ENCODE peak calls at places on chromosomes 3 and 15, in five cellular contexts. One of them, this sample, is unnamed.

GRCh38 chr3:191320316-191320715 is 8.9 kb upstream of the CCDC50 start:
- DNase-seq in AG04450: no peak
- DNase-seq in upper lobe of left lung: no peak
- DNase-seq in adrenal gland: no peak
- DNase-seq in sigmoid colon: no peak
- DNase-seq in this sample: no peak

GRCh38 chr3:189363856-189364255 is 192.1 kb downstream of the TPRG1 start:
- DNase-seq in adrenal gland: peak; percentile 23
- DNase-seq in AG04450: no peak
- DNase-seq in upper lobe of left lung: no peak
- DNase-seq in sigmoid colon: no peak
- DNase-seq in this sample: no peak

GRCh38 chr3:27633224-27633545 is 88.9 kb downstream of the EOMES start:
- DNase-seq in upper lobe of left lung: peak; percentile 40
- DNase-seq in sigmoid colon: no peak
- DNase-seq in adrenal gland: no peak
- DNase-seq in AG04450: no peak
- DNase-seq in this sample: no peak

GRCh38 chr15:36831125-36831914 is 251.9 kb downstream of the CDIN1 start:
- DNase-seq in sigmoid colon: no peak
- DNase-seq in AG04450: peak; percentile 48
- DNase-seq in adrenal gland: no peak
- DNase-seq in upper lobe of left lung: no peak
- DNase-seq in this sample: no peak

GRCh38 chr15:79193157-79193948 is 89.2 kb upstream of the ANKRD34C start:
- DNase-seq in adrenal gland: no peak
- DNase-seq in sigmoid colon: no peak
- DNase-seq in AG04450: no peak
- DNase-seq in upper lobe of left lung: no peak
- DNase-seq in this sample: no peak

GRCh38 chr15:25465835-25466234 is 27.0 kb upstream of the UBE3A start:
- DNase-seq in AG04450: no peak
- DNase-seq in adrenal gland: peak; percentile 40
- DNase-seq in upper lobe of left lung: peak; percentile 83
- DNase-seq in sigmoid colon: no peak
- DNase-seq in this sample: peak; percentile 65

GRCh38 chr3:59247402-59247841 is 197.6 kb upstream of the CFAP20DC start:
- DNase-seq in upper lobe of left lung: no peak
- DNase-seq in AG04450: no peak
- DNase-seq in adrenal gland: no peak
- DNase-seq in sigmoid colon: no peak
- DNase-seq in this sample: peak; percentile 49

GRCh38 chr3:77038928-77039605 is 832 bp upstream of the ROBO2 start:
- DNase-seq in adrenal gland: no peak
- DNase-seq in sigmoid colon: no peak
- DNase-seq in upper lobe of left lung: no peak
- DNase-seq in AG04450: no peak
- DNase-seq in this sample: no peak

GRCh38 chr3:103385991-103386390 is 951.2 kb downstream of the ZPLD1 start:
- DNase-seq in sigmoid colon: no peak
- DNase-seq in adrenal gland: no peak
- DNase-seq in AG04450: no peak
- DNase-seq in upper lobe of left lung: no peak
- DNase-seq in this sample: no peak

GRCh38 chr3:58176185-58176530 is 34.6 kb downstream of the DNASE1L3 start:
- DNase-seq in upper lobe of left lung: no peak
- DNase-seq in sigmoid colon: no peak
- DNase-seq in adrenal gland: no peak
- DNase-seq in AG04450: no peak
- DNase-seq in this sample: no peak

GRCh38 chr3:63967675-63968611 is 55.4 kb downstream of the PSMD6 start:
- DNase-seq in sigmoid colon: peak; percentile 74
- DNase-seq in AG04450: no peak
- DNase-seq in adrenal gland: peak; percentile 32
- DNase-seq in upper lobe of left lung: peak; percentile 62
- DNase-seq in this sample: no peak

GRCh38 chr3:69776926-69777581 is 37.8 kb downstream of the MITF start:
- DNase-seq in upper lobe of left lung: no peak
- DNase-seq in AG04450: no peak
- DNase-seq in sigmoid colon: no peak
- DNase-seq in adrenal gland: no peak
- DNase-seq in this sample: no peak

GRCh38 chr15:78453447-78453846 is 15.4 kb downstream of the IREB2 start:
- DNase-seq in upper lobe of left lung: peak; percentile 27
- DNase-seq in adrenal gland: no peak
- DNase-seq in sigmoid colon: no peak
- DNase-seq in AG04450: no peak
- DNase-seq in this sample: no peak

GRCh38 chr15:70328137-70329115 is 230.7 kb upstream of the TLE3 start:
- DNase-seq in upper lobe of left lung: no peak
- DNase-seq in sigmoid colon: peak; percentile 83
- DNase-seq in AG04450: peak; percentile 30
- DNase-seq in adrenal gland: peak; percentile 43
- DNase-seq in this sample: no peak

GRCh38 chr15:30985081-30985531 is 6.3 kb downstream of the MTMR10 start:
- DNase-seq in AG04450: no peak
- DNase-seq in adrenal gland: peak; percentile 62
- DNase-seq in upper lobe of left lung: no peak
- DNase-seq in sigmoid colon: no peak
- DNase-seq in this sample: no peak

GRCh38 chr3:4992118-4992517 is 12.9 kb downstream of the BHLHE40 start:
- DNase-seq in adrenal gland: no peak
- DNase-seq in sigmoid colon: no peak
- DNase-seq in upper lobe of left lung: no peak
- DNase-seq in AG04450: no peak
- DNase-seq in this sample: no peak

GRCh38 chr3:107796786-107797185 is 274.0 kb downstream of the BBX start:
- DNase-seq in upper lobe of left lung: no peak
- DNase-seq in sigmoid colon: no peak
- DNase-seq in AG04450: peak; percentile 18
- DNase-seq in adrenal gland: no peak
- DNase-seq in this sample: no peak

DNA sequence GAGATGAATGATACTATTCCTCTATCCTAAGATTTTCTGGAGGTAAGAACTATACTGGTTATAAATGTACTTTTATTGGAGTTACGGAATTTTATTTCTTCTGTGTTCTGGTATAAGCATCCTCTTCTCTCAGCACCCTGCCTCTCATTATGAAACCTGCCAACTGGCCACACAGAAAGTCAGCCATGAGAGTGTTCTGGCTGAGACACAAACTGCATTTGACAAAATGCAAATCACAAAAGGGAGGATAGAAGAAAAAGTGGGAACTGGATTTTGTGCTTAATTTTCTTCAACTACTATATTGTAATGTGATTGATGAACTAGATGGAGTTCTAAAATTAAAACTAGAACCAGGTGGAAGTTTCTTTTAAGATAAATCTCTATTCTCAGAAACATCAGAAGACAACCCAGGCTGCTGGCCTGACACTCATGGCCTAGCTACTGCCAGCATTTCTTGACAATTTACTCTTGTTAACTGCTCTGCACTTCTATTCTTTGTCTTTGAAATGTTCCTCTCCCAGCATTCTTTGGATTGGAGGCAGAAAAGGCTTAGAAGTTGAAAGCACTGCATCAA is 143.1 kb downstream of the WDR76 start:
- DNase-seq in adrenal gland: no peak
- DNase-seq in sigmoid colon: no peak
- DNase-seq in AG04450: no peak
- DNase-seq in upper lobe of left lung: no peak
- DNase-seq in this sample: no peak
- H3K27ac ChIP-seq in adrenal gland: no peak overlapping the region
- H3K27ac ChIP-seq in sigmoid colon: no peak overlapping the region
- H3K27ac ChIP-seq in AG04450: no peak overlapping the region
- H3K27ac ChIP-seq in upper lobe of left lung: no peak overlapping the region
- H3K27ac ChIP-seq in this sample: no peak overlapping the region

DNA sequence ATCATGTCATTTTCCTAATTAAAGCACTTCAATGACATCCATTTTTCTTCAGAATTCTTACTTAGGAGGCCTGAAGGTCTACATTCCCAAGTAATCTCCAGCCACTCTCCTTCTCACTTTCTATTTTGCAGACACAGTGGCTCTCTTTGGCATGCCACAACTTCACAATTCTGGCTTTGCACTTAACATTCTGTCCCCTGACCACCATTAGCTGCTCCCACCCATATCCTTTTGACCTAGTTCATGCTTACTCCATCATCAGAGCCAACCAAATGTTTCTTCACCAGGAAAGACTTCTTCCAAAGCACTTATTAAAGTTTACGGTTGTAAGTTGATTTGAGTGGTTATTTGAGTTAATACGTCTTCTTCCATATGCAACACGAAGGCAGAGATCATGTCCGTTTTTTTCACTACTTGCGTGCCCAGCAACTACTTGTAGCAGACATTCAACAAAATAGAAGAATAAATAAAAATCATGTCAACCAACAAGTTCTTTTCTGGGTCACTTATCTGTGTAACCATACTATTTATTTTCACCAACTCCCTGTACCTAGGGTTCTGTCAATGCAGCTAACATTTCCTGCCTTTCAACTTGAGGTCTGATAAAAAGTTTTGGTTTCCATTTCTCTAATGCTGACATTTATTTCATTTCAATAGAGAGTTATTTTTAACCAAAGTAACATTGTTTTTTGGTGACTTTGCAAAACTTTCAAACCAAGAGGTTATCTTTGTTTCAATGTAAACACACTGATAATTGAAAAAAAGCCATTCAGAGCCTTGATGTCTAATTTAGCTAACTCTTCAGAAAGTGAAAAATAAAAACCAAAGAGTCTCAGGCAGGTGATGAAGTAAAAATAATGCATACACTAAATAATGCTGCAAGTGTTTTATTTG is 9.9 kb upstream of the TIPARP start:
- DNase-seq in upper lobe of left lung: no peak
- DNase-seq in adrenal gland: no peak
- DNase-seq in AG04450: no peak
- DNase-seq in sigmoid colon: no peak
- DNase-seq in this sample: no peak
- H3K27ac ChIP-seq in upper lobe of left lung: no peak overlapping the region
- H3K27ac ChIP-seq in adrenal gland: no peak overlapping the region
- H3K27ac ChIP-seq in AG04450: no peak overlapping the region
- H3K27ac ChIP-seq in sigmoid colon: no peak overlapping the region
- H3K27ac ChIP-seq in this sample: no peak overlapping the region

DNA sequence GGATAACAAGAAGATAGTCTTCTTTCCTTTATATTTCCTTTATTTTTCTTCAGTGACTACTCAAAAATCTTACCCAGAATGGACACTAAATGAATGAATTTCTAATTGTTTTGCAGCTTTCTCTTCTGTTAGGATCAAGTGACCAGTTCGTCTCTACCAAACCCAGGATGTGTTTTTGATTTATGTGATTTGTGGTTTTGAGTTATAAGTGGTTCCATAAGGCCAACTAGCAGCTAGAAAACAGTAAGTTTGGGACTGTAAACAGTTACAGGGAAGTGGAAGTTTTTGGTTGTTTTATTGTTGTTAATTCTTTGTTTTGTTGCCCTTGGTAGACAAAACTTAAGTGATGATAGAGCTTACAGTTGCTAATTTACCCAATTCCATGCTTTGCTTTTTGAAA is 456.5 kb downstream of the IL5RA start:
- DNase-seq in sigmoid colon: no peak
- DNase-seq in adrenal gland: no peak
- DNase-seq in upper lobe of left lung: no peak
- DNase-seq in AG04450: no peak
- DNase-seq in this sample: no peak
- H3K27ac ChIP-seq in sigmoid colon: no peak overlapping the region
- H3K27ac ChIP-seq in adrenal gland: no peak overlapping the region
- H3K27ac ChIP-seq in upper lobe of left lung: no peak overlapping the region
- H3K27ac ChIP-seq in AG04450: no peak overlapping the region
- H3K27ac ChIP-seq in this sample: no peak overlapping the region

DNA sequence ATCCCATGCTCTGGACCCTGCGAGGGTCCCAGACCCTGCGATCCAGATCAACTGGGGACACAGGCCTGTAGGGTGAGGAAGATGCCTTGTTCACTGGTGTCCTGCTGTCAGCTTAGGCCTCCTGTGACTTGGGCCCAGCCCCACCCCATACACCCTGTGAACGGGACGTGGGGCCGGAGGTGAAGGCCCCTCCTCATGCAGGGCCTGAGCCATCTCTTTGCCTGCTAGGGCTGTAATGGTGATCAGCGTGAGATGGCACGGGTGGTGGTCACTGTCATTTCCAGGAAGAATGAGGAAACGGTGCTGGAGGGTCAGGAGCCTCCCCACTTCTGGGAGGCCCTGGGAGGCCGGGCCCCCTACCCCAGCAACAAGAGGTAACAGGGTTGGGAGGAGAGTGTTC is 12.4 kb downstream of the VILL start:
- DNase-seq in sigmoid colon: peak; percentile 59
- DNase-seq in adrenal gland: peak; percentile 8
- DNase-seq in AG04450: no peak
- DNase-seq in upper lobe of left lung: no peak
- DNase-seq in this sample: no peak
- H3K27ac ChIP-seq in sigmoid colon: no peak overlapping the region
- H3K27ac ChIP-seq in adrenal gland: no peak overlapping the region
- H3K27ac ChIP-seq in AG04450: no peak overlapping the region
- H3K27ac ChIP-seq in upper lobe of left lung: no peak overlapping the region
- H3K27ac ChIP-seq in this sample: peak overlapping the region; percentile 87

GRCh38 chr3:66038726-66039589 is at the start of gene MAGI1:
- DNase-seq in upper lobe of left lung: peak; percentile 85
- DNase-seq in sigmoid colon: peak; percentile 96
- DNase-seq in AG04450: peak; percentile 84
- DNase-seq in adrenal gland: peak; percentile 94
- DNase-seq in this sample: peak; percentile 88
- H3K27ac ChIP-seq in upper lobe of left lung: peak within 1 kb of the TSS; percentile 91
- H3K27ac ChIP-seq in sigmoid colon: peak within 1 kb of the TSS; percentile 87
- H3K27ac ChIP-seq in AG04450: peak within 1 kb of the TSS; percentile 97
- H3K27ac ChIP-seq in adrenal gland: peak within 1 kb of the TSS; percentile 93
- H3K27ac ChIP-seq in this sample: peak within 1 kb of the TSS; percentile 94

GRCh38 chr3:159787191-159787590 is 201.4 kb upstream of the IL12A start:
- DNase-seq in sigmoid colon: no peak
- DNase-seq in AG04450: peak; percentile 67
- DNase-seq in adrenal gland: no peak
- DNase-seq in upper lobe of left lung: no peak
- DNase-seq in this sample: no peak

GRCh38 chr3:159788987-159789386 is 199.6 kb upstream of the IL12A start:
- DNase-seq in sigmoid colon: no peak
- DNase-seq in upper lobe of left lung: no peak
- DNase-seq in adrenal gland: no peak
- DNase-seq in AG04450: no peak
- DNase-seq in this sample: no peak

GRCh38 chr3:159786489-159787181 is 202.0 kb upstream of the IL12A start:
- DNase-seq in adrenal gland: no peak
- DNase-seq in sigmoid colon: no peak
- DNase-seq in upper lobe of left lung: no peak
- DNase-seq in AG04450: no peak
- DNase-seq in this sample: no peak

GRCh38 chr3:159787794-159788205 is 200.8 kb upstream of the IL12A start:
- DNase-seq in AG04450: peak; percentile 23
- DNase-seq in upper lobe of left lung: no peak
- DNase-seq in adrenal gland: no peak
- DNase-seq in sigmoid colon: no peak
- DNase-seq in this sample: no peak

GRCh38 chr3:159788291-159788690 is 200.3 kb upstream of the IL12A start:
- DNase-seq in adrenal gland: no peak
- DNase-seq in sigmoid colon: no peak
- DNase-seq in AG04450: no peak
- DNase-seq in upper lobe of left lung: no peak
- DNase-seq in this sample: no peak
- H3K27ac ChIP-seq in adrenal gland: no peak overlapping the region
- H3K27ac ChIP-seq in sigmoid colon: peak overlapping the region; percentile 85
- H3K27ac ChIP-seq in AG04450: peak overlapping the region; percentile 4
- H3K27ac ChIP-seq in upper lobe of left lung: peak overlapping the region; percentile 79
- H3K27ac ChIP-seq in this sample: peak overlapping the region; percentile 72

GRCh38 chr3:194330160-194330559 is 21.0 kb downstream of the CPN2 start:
- DNase-seq in AG04450: no peak
- DNase-seq in adrenal gland: no peak
- DNase-seq in upper lobe of left lung: no peak
- DNase-seq in sigmoid colon: no peak
- DNase-seq in this sample: no peak
- H3K27ac ChIP-seq in AG04450: peak overlapping the region; percentile 61
- H3K27ac ChIP-seq in adrenal gland: no peak overlapping the region
- H3K27ac ChIP-seq in upper lobe of left lung: no peak overlapping the region
- H3K27ac ChIP-seq in sigmoid colon: no peak overlapping the region
- H3K27ac ChIP-seq in this sample: no peak overlapping the region

This sample was measured in breast epithelium.